ENCODE peak calls at places on chromosomes 1 and 21, in six cellular contexts. T, M, X, S, R and D are unnamed samples.

GRCh38 chr21:46598563-46599250 is 6.2 kb downstream of the S100B start:
- DNase-seq in T (peak), X (no peak), M (no peak), S (no peak), R (no peak), D (no peak)

GRCh38 chr1:7648761-7649384 is 122.2 kb upstream of the VAMP3 start:
- DNase-seq in M (no peak), R (peak), T (no peak), X (no peak), S (no peak), D (no peak)

GRCh38 chr1:42681771-42682483 is at the start of gene YBX1:
- DNase-seq in M (peak), S (peak), X (peak), R (peak), T (peak), D (peak)

GRCh38 chr1:21238141-21238800 is 52.0 kb downstream of the ECE1 start:
- DNase-seq in R (no peak), S (no peak), T (no peak), X (no peak), M (no peak), D (no peak)

GRCh38 chr1:172906778-172907592 is 143.8 kb downstream of the TNFSF18 start:
- DNase-seq in R (no peak), X (peak), T (no peak), M (peak), S (no peak), D (no peak)

GRCh38 chr1:154943649-154944421 is 7.3 kb upstream of the PMVK start:
- DNase-seq in R (no peak), S (peak), X (no peak), M (peak), T (no peak), D (peak)

GRCh38 chr21:28615276-28615675 is 377.4 kb downstream of the LTN1 start:
- DNase-seq in S (no peak), X (no peak), M (no peak), R (no peak), T (no peak), D (no peak)

GRCh38 chr21:33059319-33059894 is 10.5 kb upstream of the OLIG1 start:
- DNase-seq in X (no peak), R (no peak), T (no peak), M (no peak), S (no peak), D (no peak)

GRCh38 chr21:18155508-18156193 is 89.0 kb upstream of the CHODL start:
- DNase-seq in S (peak), R (no peak), T (no peak), X (no peak), M (no peak), D (no peak)

GRCh38 chr1:156458181-156458503 is 42.4 kb downstream of the MEF2D start:
- DNase-seq in R (no peak), X (no peak), T (no peak), S (no peak), M (no peak), D (no peak)

GRCh38 chr1:9399510-9400424 is 107.1 kb downstream of the SPSB1 start:
- DNase-seq in M (no peak), R (peak), X (no peak), T (no peak), S (no peak), D (no peak)

GRCh38 chr1:23562138-23562819 is 3.0 kb upstream of the ID3 start:
- DNase-seq in S (peak), X (peak), M (peak), R (peak), T (peak), D (peak)

DNA sequence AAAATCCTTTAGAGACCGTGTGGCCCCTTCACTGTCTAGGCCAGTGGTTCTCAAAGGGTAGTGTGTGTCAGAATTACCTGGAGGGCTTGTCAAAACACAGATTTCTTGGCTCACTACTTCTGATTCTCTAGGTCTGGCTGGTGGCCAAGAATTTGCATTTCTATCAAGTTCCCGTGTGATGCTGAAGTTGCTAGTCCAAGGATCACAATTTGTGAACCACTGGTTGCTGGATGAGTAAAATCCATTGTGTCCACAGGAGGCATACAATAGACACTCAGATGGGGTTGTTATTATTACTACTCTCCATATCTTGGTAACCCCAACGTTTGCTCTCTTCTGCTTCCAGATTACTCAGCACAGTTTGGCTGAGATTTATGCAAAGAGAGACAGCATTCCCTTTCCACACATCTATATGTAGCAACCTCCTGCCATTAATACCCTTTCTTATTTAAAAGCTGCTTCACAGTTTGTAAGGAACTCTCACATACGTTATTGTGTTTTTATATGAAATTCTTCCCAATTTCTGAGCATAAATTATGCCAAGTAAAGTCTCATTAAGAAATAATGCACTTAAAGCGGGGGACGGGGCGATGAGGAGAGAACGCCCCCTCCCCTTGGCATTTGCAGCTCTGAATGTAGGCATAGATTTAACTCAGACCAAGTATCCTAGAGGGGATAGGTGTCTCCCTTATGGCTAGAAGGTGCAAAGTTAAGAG is 720 bp upstream of the TMCC2 start:
- DNase-seq in M (peak), X (no peak), R (no peak), T (no peak), S (no peak), D (no peak)
- TF ChIP-seq CTCF in M (no peak), X (no peak), R (no peak), T (no peak), S (no peak), D (no peak)

GRCh38 chr1:937521-937920 is 13.8 kb downstream of the SAMD11 start:
- DNase-seq in R (no peak), X (no peak), S (no peak), T (no peak), M (no peak), D (no peak)

GRCh38 chr1:939511-940107 is 15.9 kb downstream of the SAMD11 start:
- DNase-seq in M (no peak), X (no peak), S (no peak), R (no peak), T (no peak), D (no peak)

GRCh38 chr1:938088-938683 is 14.5 kb downstream of the SAMD11 start:
- DNase-seq in R (no peak), T (no peak), X (no peak), S (no peak), M (peak), D (no peak)

GRCh38 chr1:940121-941026 is 16.7 kb downstream of the SAMD11 start:
- DNase-seq in S (peak), X (no peak), T (peak), R (peak), M (peak), D (no peak)

DNA sequence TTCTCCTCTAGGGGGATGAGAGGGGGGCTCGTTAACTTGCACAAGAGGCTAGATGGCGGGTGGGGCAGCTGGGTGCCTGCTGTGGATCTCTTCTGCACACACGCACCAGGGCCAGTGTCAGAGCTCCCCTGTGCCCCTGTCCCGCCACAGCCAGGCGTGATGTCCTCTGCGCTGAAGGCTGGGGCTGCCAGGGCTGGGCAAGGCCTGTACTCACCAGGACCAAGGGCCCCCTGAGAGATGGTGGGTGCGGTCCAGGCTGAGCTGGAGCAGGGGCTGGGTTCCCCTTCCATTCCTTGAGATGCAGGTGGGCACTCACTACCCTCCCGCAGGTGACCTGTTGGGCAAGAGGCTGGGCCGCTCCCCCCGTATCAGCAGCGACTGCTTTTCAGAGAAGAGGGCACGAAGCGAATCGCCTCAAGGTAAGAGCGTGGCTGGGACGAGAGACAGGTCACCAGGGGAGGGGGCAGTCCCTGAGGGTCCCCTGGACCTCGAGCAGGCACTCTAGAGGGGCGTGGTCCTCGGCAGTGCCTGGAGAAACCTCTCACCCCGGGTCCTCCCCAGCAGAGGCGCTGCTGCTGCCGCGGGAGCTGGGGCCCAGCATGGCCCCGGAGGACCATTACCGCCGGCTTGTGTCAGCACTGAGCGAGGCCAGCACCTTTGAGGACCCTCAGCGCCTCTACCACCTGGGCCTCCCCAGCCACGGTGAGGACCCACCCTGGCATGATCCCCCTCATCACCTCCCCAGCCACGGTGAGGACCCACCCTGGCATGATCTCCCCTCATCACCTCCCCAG is 15.2 kb downstream of the SAMD11 start:
- DNase-seq in S (peak), M (no peak), X (no peak), T (no peak), R (no peak), D (no peak)
- TF ChIP-seq CTCF in S (peak), M (no peak), X (no peak), T (no peak), R (no peak), D (no peak)

GRCh38 chr1:221655766-221656305 is 86.1 kb downstream of the DUSP10 start:
- DNase-seq in R (no peak), M (no peak), T (no peak), S (no peak), X (no peak), D (no peak)
- TF ChIP-seq CTCF in R (no peak), M (no peak), T (no peak), S (no peak), X (no peak), D (no peak)

DNA sequence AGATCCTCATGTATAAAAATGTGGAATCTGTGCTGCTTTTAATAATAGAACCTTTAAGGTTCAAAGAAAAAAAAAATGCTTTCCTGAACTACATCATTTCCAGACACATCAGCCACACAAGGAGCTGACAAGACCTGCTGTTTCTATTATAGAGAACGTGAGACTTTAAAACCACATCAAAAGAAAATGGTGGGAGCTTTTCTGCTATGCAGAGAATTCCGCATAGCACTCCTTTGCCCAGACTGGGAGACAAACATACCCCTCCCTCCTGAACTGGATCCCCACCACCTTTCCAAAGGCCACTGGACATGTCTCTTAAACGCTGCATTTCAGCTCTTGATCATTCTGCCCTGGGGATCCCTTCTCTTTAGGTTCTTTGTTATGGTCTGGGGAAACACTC is 41.9 kb downstream of the TRIT1 start:
- DNase-seq in T (no peak), R (no peak), M (no peak), S (no peak), X (no peak), D (no peak)
- TF ChIP-seq CTCF in T (no peak), R (no peak), M (no peak), S (no peak), X (no peak), D (no peak)

GRCh38 chr1:32500387-32501209 is 35.7 kb downstream of the ZBTB8B start:
- DNase-seq in X (no peak), M (peak), S (peak), R (peak), T (peak), D (peak)
- TF ChIP-seq CTCF in X (no peak), M (no peak), S (no peak), R (peak), T (no peak), D (peak)

GRCh38 chr1:210441028-210441427 is 112.3 kb downstream of the HHAT start:
- DNase-seq in T (no peak), M (no peak), R (no peak), S (no peak), X (no peak), D (no peak)

GRCh38 chr1:210437781-210438180 is 109.1 kb downstream of the HHAT start:
- DNase-seq in S (no peak), R (no peak), X (no peak), T (no peak), M (no peak), D (no peak)

GRCh38 chr1:210437111-210437510 is 108.4 kb downstream of the HHAT start:
- DNase-seq in R (no peak), M (no peak), T (no peak), X (no peak), S (no peak), D (no peak)

GRCh38 chr1:210438928-210439841 is 110.5 kb downstream of the HHAT start:
- DNase-seq in S (no peak), T (no peak), R (no peak), X (peak), M (no peak), D (no peak)

DNA sequence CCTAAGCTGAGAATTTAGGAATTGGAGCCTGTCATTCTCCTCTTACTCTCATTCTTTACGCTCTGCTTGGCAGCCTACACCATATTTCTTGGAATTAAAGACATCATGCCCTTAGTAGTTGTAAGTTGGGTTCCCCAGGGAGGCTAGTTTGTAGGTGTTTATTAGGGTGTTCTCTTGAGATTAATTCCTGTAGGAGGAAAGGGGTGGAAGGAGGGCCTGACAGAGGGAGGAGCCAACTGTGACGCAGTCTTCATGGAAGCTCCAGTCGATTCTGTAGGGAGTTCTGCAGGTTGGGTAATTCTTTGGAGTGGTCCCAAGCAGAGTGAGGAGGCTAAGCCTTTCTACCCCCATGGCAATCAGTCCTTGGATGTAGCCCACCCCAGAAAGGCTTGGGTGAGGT is 111.4 kb downstream of the HHAT start:
- DNase-seq in T (no peak), M (no peak), X (no peak), S (no peak), R (no peak), D (no peak)
- TF ChIP-seq CTCF in T (no peak), M (no peak), X (no peak), S (no peak), R (no peak), D (no peak)